ENCODE peak calls at places on chromosome 19, in nine cellular contexts. C is effector CD4-positive, alpha-beta T cell; D is activated T-cell treated with anti-CD3 and anti-CD28 coated beads, Interleukin-2, amount 50 U/mL, for 72 hours; V is mammary epithelial cell; X is EL; L is activated T-helper 2 cell treated with anti-CD3 and anti-CD28 coated beads, Interferon-gamma antibody, Interleukin-2, Interleukin-4, amounts not matched to agents 10 μg/mL and 5 μg/mL and 100 μg/mL, durations not matched to agents 14 hours and 24 hours and 36 hours; I is SK-MEL-5; N is GOT3; S is ELR. F is an unnamed sample.

GRCh38 chr19:55278391-55279135 is 1.3 kb downstream of the HSPBP1 start:
- DNase-seq in D (no peak), C (no peak), X (no peak), L (no peak), N (no peak), V (no peak), I (no peak), S (no peak), F (no peak)

GRCh38 chr19:58228584-58229254 is at the start of gene ZNF544:
- DNase-seq in C (peak), L (peak), V (peak), N (peak), X (peak), S (peak), D (peak), I (peak), F (peak)

GRCh38 chr19:8846819-8847218 is 14.6 kb downstream of the MBD3L1 start:
- DNase-seq in N (no peak), D (no peak), C (no peak), I (no peak), L (no peak), S (no peak), X (no peak), V (no peak), F (no peak)

GRCh38 chr19:3506384-3507340 is 551 bp downstream of the FZR1 start:
- DNase-seq in C (peak), N (no peak), D (peak), V (peak), S (peak), L (peak), X (peak), I (no peak), F (peak)

GRCh38 chr19:51166846-51167490 is 24.9 kb downstream of the SIGLEC7 start:
- DNase-seq in S (no peak), N (no peak), L (peak), I (no peak), X (no peak), V (no peak), C (no peak), D (peak), F (peak)

GRCh38 chr19:31350693-31351211 is 1.5 kb upstream of the TSHZ3 start:
- DNase-seq in C (no peak), S (peak), N (no peak), V (peak), X (peak), L (no peak), I (peak), D (peak), F (peak)

GRCh38 chr19:11031421-11032070 is 57.7 kb upstream of the LDLR start:
- DNase-seq in S (no peak), D (no peak), V (no peak), L (no peak), N (no peak), X (no peak), C (no peak), I (no peak), F (no peak)

GRCh38 chr19:1672038-1672768 is 19.8 kb upstream of the TCF3 start:
- DNase-seq in S (peak), I (peak), D (peak), C (peak), L (peak), N (no peak), V (no peak), X (peak), F (peak)

GRCh38 chr19:13040232-13040915 is 45.1 kb downstream of the NFIX start:
- DNase-seq in N (no peak), X (no peak), C (no peak), I (no peak), S (no peak), D (no peak), V (no peak), L (no peak), F (no peak)

GRCh38 chr19:13428352-13428751 is 77.9 kb downstream of the CACNA1A start:
- DNase-seq in V (peak), X (peak), L (no peak), D (peak), C (no peak), I (peak), S (peak), N (no peak), F (no peak)

GRCh38 chr19:34879563-34879962 is 47.1 kb upstream of the ZNF30 start:
- DNase-seq in N (no peak), S (no peak), C (no peak), V (no peak), L (no peak), X (no peak), D (no peak), I (no peak), F (no peak)

GRCh38 chr19:45342911-45343310 is 2.4 kb downstream of the KLC3 start:
- DNase-seq in I (no peak), C (no peak), L (no peak), X (no peak), S (no peak), V (no peak), N (no peak), D (no peak), F (no peak)

GRCh38 chr19:926595-927043 is 784 bp downstream of the ARID3A start:
- DNase-seq in V (no peak), N (no peak), L (no peak), I (no peak), D (peak), S (peak), C (no peak), X (peak), F (peak)

GRCh38 chr19:35775046-35775297 is 392 bp upstream of the ARHGAP33 start:
- DNase-seq in I (no peak), S (no peak), D (no peak), N (no peak), L (no peak), C (no peak), X (no peak), V (no peak), F (no peak)

GRCh38 chr19:46368116-46368515 is 21.2 kb downstream of the PPP5C start:
- DNase-seq in S (no peak), X (no peak), V (no peak), D (no peak), I (no peak), L (no peak), C (no peak), N (no peak), F (no peak)

GRCh38 chr19:41816761-41817160 is 20.4 kb downstream of the CEACAM3 start:
- DNase-seq in I (no peak), V (no peak), X (no peak), L (no peak), C (no peak), D (no peak), S (no peak), N (no peak), F (no peak)

GRCh38 chr19:19040417-19040816 is 7.0 kb downstream of the ARMC6 start:
- DNase-seq in I (no peak), C (no peak), D (no peak), X (peak), V (no peak), N (no peak), L (no peak), S (peak), F (no peak)

GRCh38 chr19:19746286-19747213 is 13.6 kb upstream of the ZNF14 start:
- DNase-seq in D (no peak), S (no peak), L (no peak), X (no peak), C (no peak), N (no peak), V (no peak), I (no peak), F (no peak)

GRCh38 chr19:29761575-29762225 is 46.6 kb upstream of the C19orf12 start:
- DNase-seq in L (no peak), D (no peak), I (no peak), X (no peak), C (no peak), S (no peak), N (no peak), V (no peak), F (no peak)

GRCh38 chr19:45104658-45105384 is 11.8 kb downstream of the PPP1R37 start:
- DNase-seq in X (no peak), N (no peak), C (no peak), I (no peak), L (no peak), D (no peak), S (no peak), V (peak), F (no peak)

GRCh38 chr19:1856698-1857603 is 6.4 kb downstream of the KLF16 start:
- DNase-seq in L (peak), C (no peak), S (peak), I (no peak), D (peak), X (peak), N (no peak), V (peak), F (peak)

GRCh38 chr19:7478843-7479227 is 10.0 kb downstream of the PEX11G start:
- DNase-seq in L (no peak), I (no peak), C (no peak), X (no peak), V (no peak), S (no peak), D (no peak), N (no peak), F (no peak)

GRCh38 chr19:22901431-22902130 is 69.5 kb downstream of the ZNF723 start:
- DNase-seq in L (no peak), D (no peak), V (no peak), X (no peak), S (no peak), C (no peak), I (no peak), N (no peak), F (no peak)

GRCh38 chr19:43820098-43820860 is 6.8 kb upstream of the ZNF283 start:
- DNase-seq in S (peak), L (no peak), V (peak), C (no peak), N (no peak), X (peak), I (no peak), D (peak), F (no peak)

GRCh38 chr19:54376610-54377009 is 11.9 kb upstream of the LAIR1 start:
- DNase-seq in S (no peak), D (no peak), L (no peak), I (no peak), N (no peak), V (no peak), C (no peak), X (no peak), F (no peak)

GRCh38 chr19:15315101-15315500 is 17.2 kb downstream of the BRD4 start:
- DNase-seq in C (no peak), L (no peak), V (peak), N (no peak), D (no peak), S (no peak), X (no peak), I (no peak), F (no peak)

GRCh38 chr19:39032164-39032918 is at the start of gene FBXO27:
- DNase-seq in X (peak), D (peak), C (no peak), N (no peak), S (peak), L (no peak), V (no peak), I (no peak), F (peak)

GRCh38 chr19:16376649-16377048 is 52.0 kb downstream of the KLF2 start:
- DNase-seq in N (no peak), I (peak), C (peak), L (no peak), V (no peak), X (peak), S (peak), D (peak), F (no peak)

GRCh38 chr19:29858000-29858596 is 46.3 kb downstream of the CCNE1 start:
- DNase-seq in I (peak), L (peak), V (no peak), N (no peak), C (peak), S (no peak), X (no peak), D (peak), F (peak)

GRCh38 chr19:50563597-50563996 is 4.6 kb downstream of the LRRC4B start:
- DNase-seq in L (no peak), D (no peak), I (no peak), S (no peak), C (no peak), X (no peak), N (no peak), V (no peak), F (no peak)

GRCh38 chr19:54434862-54435174 is 14.2 kb upstream of the LENG8 start:
- DNase-seq in D (no peak), L (no peak), I (no peak), X (no peak), C (no peak), S (no peak), V (no peak), N (no peak), F (no peak)

GRCh38 chr19:572891-573825 is 762 bp downstream of the BSG start:
- DNase-seq in D (peak), L (no peak), C (no peak), S (peak), N (no peak), V (peak), I (peak), X (peak), F (no peak)

GRCh38 chr19:6802336-6803035 is 30.0 kb downstream of the VAV1 start:
- DNase-seq in I (no peak), V (no peak), L (peak), S (peak), N (no peak), D (peak), C (peak), X (peak), F (peak)

GRCh38 chr19:3771033-3771905 is 759 bp downstream of the RAX2 start:
- DNase-seq in S (no peak), X (no peak), I (no peak), C (no peak), L (no peak), D (no peak), V (no peak), N (no peak), F (no peak)

GRCh38 chr19:39502640-39503417 is 4.1 kb downstream of the DLL3 start:
- DNase-seq in D (peak), S (peak), L (peak), X (peak), I (peak), V (peak), N (no peak), C (peak), F (peak)

GRCh38 chr19:38556521-38557174 is 61.1 kb downstream of the MAP4K1 start:
- DNase-seq in X (no peak), D (no peak), N (no peak), V (peak), S (peak), I (peak), C (no peak), L (no peak), F (no peak)

GRCh38 chr19:10646781-10647180 is 7.4 kb upstream of the ILF3 start:
- DNase-seq in D (no peak), L (no peak), V (no peak), X (no peak), I (no peak), S (no peak), C (no peak), N (no peak), F (no peak)

GRCh38 chr19:4694211-4694987 is 24.3 kb upstream of the MYDGF start:
- DNase-seq in C (no peak), V (peak), L (no peak), S (peak), N (peak), D (no peak), I (peak), X (peak), F (no peak)

GRCh38 chr19:956747-957451 is 27.2 kb upstream of the WDR18 start:
- DNase-seq in D (no peak), I (no peak), L (no peak), X (peak), C (no peak), N (no peak), S (peak), V (no peak), F (no peak)

GRCh38 chr19:38263696-38264485 is 482 bp upstream of the SPINT2 start:
- DNase-seq in D (peak), I (no peak), V (peak), X (peak), C (peak), S (peak), L (peak), N (no peak), F (peak)